ENCODE peak calls at places on chromosomes 4 and X, in seven cellular contexts. One of them, this sample, is unnamed.

GRCh38 chr4:57945298-57945697 is 835.1 kb upstream of the IGFBP7 start:
- DNase-seq in mucosa of descending colon: no peak
- DNase-seq in H9: no peak
- DNase-seq in globus pallidus: no peak
- DNase-seq in foreskin fibroblast: no peak
- DNase-seq in aorta: no peak
- DNase-seq in cardiac muscle cell: no peak
- DNase-seq in this sample: no peak

GRCh38 chr4:77146426-77147399 is 10.3 kb upstream of the CCNG2 start:
- DNase-seq in mucosa of descending colon: no peak
- DNase-seq in H9: no peak
- DNase-seq in globus pallidus: no peak
- DNase-seq in foreskin fibroblast: no peak
- DNase-seq in aorta: no peak
- DNase-seq in cardiac muscle cell: no peak
- DNase-seq in this sample: no peak

GRCh38 chr4:2059034-2059725 is at the start of gene NAT8L:
- DNase-seq in mucosa of descending colon: no peak
- DNase-seq in H9: peak; percentile 52
- DNase-seq in globus pallidus: peak; percentile 81
- DNase-seq in foreskin fibroblast: no peak
- DNase-seq in aorta: no peak
- DNase-seq in cardiac muscle cell: peak; percentile 27
- DNase-seq in this sample: no peak

GRCh38 chr4:31104033-31104432 is 383.9 kb downstream of the PCDH7 start:
- DNase-seq in mucosa of descending colon: no peak
- DNase-seq in H9: no peak
- DNase-seq in globus pallidus: no peak
- DNase-seq in foreskin fibroblast: no peak
- DNase-seq in aorta: no peak
- DNase-seq in cardiac muscle cell: no peak
- DNase-seq in this sample: no peak

GRCh38 chrX:125998432-125998831 is 167.7 kb downstream of the DCAF12L2 start:
- DNase-seq in mucosa of descending colon: no peak
- DNase-seq in H9: no peak
- DNase-seq in globus pallidus: peak; percentile 11
- DNase-seq in foreskin fibroblast: no peak
- DNase-seq in aorta: no peak
- DNase-seq in cardiac muscle cell: no peak
- DNase-seq in this sample: no peak

GRCh38 chr4:186628058-186628711 is 72.8 kb upstream of the MTNR1A start:
- DNase-seq in mucosa of descending colon: no peak
- DNase-seq in H9: no peak
- DNase-seq in globus pallidus: no peak
- DNase-seq in foreskin fibroblast: no peak
- DNase-seq in aorta: no peak
- DNase-seq in cardiac muscle cell: no peak
- DNase-seq in this sample: no peak

GRCh38 chr4:47386592-47387235 is 76.8 kb downstream of the COMMD8 start:
- DNase-seq in mucosa of descending colon: no peak
- DNase-seq in H9: no peak
- DNase-seq in globus pallidus: no peak
- DNase-seq in foreskin fibroblast: no peak
- DNase-seq in aorta: no peak
- DNase-seq in cardiac muscle cell: no peak
- DNase-seq in this sample: no peak

GRCh38 chr4:90979551-90979950 is 852.4 kb downstream of the CCSER1 start:
- DNase-seq in mucosa of descending colon: no peak
- DNase-seq in H9: no peak
- DNase-seq in globus pallidus: no peak
- DNase-seq in foreskin fibroblast: no peak
- DNase-seq in aorta: no peak
- DNase-seq in cardiac muscle cell: no peak
- DNase-seq in this sample: no peak

GRCh38 chrX:153957224-153957623 is 12.8 kb upstream of the RENBP start:
- DNase-seq in mucosa of descending colon: no peak
- DNase-seq in H9: no peak
- DNase-seq in globus pallidus: no peak
- DNase-seq in foreskin fibroblast: no peak
- DNase-seq in aorta: no peak
- DNase-seq in cardiac muscle cell: no peak
- DNase-seq in this sample: no peak

GRCh38 chrX:66176134-66176533 is 12.1 kb downstream of the HEPH start:
- DNase-seq in mucosa of descending colon: no peak
- DNase-seq in H9: no peak
- DNase-seq in globus pallidus: no peak
- DNase-seq in foreskin fibroblast: no peak
- DNase-seq in aorta: no peak
- DNase-seq in cardiac muscle cell: no peak
- DNase-seq in this sample: no peak

GRCh38 chr4:183329244-183329643 is 7.0 kb upstream of the CLDN24 start:
- DNase-seq in mucosa of descending colon: no peak
- DNase-seq in H9: no peak
- DNase-seq in globus pallidus: no peak
- DNase-seq in foreskin fibroblast: no peak
- DNase-seq in aorta: no peak
- DNase-seq in cardiac muscle cell: no peak
- DNase-seq in this sample: no peak

GRCh38 chrX:8868906-8869305 is 67.7 kb upstream of the FAM9A start:
- DNase-seq in mucosa of descending colon: no peak
- DNase-seq in H9: no peak
- DNase-seq in globus pallidus: no peak
- DNase-seq in foreskin fibroblast: no peak
- DNase-seq in aorta: no peak
- DNase-seq in cardiac muscle cell: peak; percentile 50
- DNase-seq in this sample: no peak

GRCh38 chr4:3838437-3839380 is 72.5 kb downstream of the ADRA2C start:
- DNase-seq in mucosa of descending colon: no peak
- DNase-seq in H9: no peak
- DNase-seq in globus pallidus: no peak
- DNase-seq in foreskin fibroblast: no peak
- DNase-seq in aorta: no peak
- DNase-seq in cardiac muscle cell: no peak
- DNase-seq in this sample: no peak

GRCh38 chr4:142565771-142566170 is 280.3 kb downstream of the INPP4B start:
- DNase-seq in mucosa of descending colon: no peak
- DNase-seq in H9: no peak
- DNase-seq in globus pallidus: no peak
- DNase-seq in foreskin fibroblast: no peak
- DNase-seq in aorta: no peak
- DNase-seq in cardiac muscle cell: no peak
- DNase-seq in this sample: no peak

GRCh38 chrX:829145-829544 is 198.6 kb downstream of the SHOX start:
- DNase-seq in mucosa of descending colon: no peak
- DNase-seq in H9: no peak
- DNase-seq in globus pallidus: no peak
- DNase-seq in foreskin fibroblast: no peak
- DNase-seq in aorta: no peak
- DNase-seq in cardiac muscle cell: no peak
- DNase-seq in this sample: no peak

GRCh38 chr4:141180991-141181760 is 39.5 kb upstream of the ZNF330 start:
- DNase-seq in mucosa of descending colon: no peak
- DNase-seq in H9: no peak
- DNase-seq in globus pallidus: no peak
- DNase-seq in foreskin fibroblast: no peak
- DNase-seq in aorta: no peak
- DNase-seq in cardiac muscle cell: no peak
- DNase-seq in this sample: no peak

GRCh38 chrX:147848543-147849448 is 62.9 kb upstream of the FMR1 start:
- DNase-seq in mucosa of descending colon: no peak
- DNase-seq in H9: no peak
- DNase-seq in globus pallidus: no peak
- DNase-seq in foreskin fibroblast: no peak
- DNase-seq in aorta: no peak
- DNase-seq in cardiac muscle cell: no peak
- DNase-seq in this sample: no peak

GRCh38 chrX:129738466-129739308 is at the start of gene XPNPEP2:
- DNase-seq in mucosa of descending colon: peak; percentile 40
- DNase-seq in H9: no peak
- DNase-seq in globus pallidus: no peak
- DNase-seq in foreskin fibroblast: peak; percentile 42
- DNase-seq in aorta: no peak
- DNase-seq in cardiac muscle cell: peak; percentile 87
- DNase-seq in this sample: peak; percentile 69

GRCh38 chr4:169723207-169723606 is 34.5 kb downstream of the HPF1 start:
- DNase-seq in mucosa of descending colon: no peak
- DNase-seq in H9: no peak
- DNase-seq in globus pallidus: peak; percentile 20
- DNase-seq in foreskin fibroblast: no peak
- DNase-seq in aorta: no peak
- DNase-seq in cardiac muscle cell: peak; percentile 27
- DNase-seq in this sample: no peak

GRCh38 chr4:184748251-184748652 is 14.4 kb upstream of the CENPU start:
- DNase-seq in mucosa of descending colon: peak; percentile 66
- DNase-seq in H9: no peak
- DNase-seq in globus pallidus: no peak
- DNase-seq in foreskin fibroblast: no peak
- DNase-seq in aorta: no peak
- DNase-seq in cardiac muscle cell: no peak
- DNase-seq in this sample: no peak

GRCh38 chr4:6894528-6895498 is 14.8 kb upstream of the TBC1D14 start:
- DNase-seq in mucosa of descending colon: no peak
- DNase-seq in H9: no peak
- DNase-seq in globus pallidus: no peak
- DNase-seq in foreskin fibroblast: no peak
- DNase-seq in aorta: no peak
- DNase-seq in cardiac muscle cell: no peak
- DNase-seq in this sample: peak; percentile 46

GRCh38 chr4:112234952-112235609 is 3.5 kb downstream of the AP1AR start:
- DNase-seq in mucosa of descending colon: no peak
- DNase-seq in H9: peak; percentile 42
- DNase-seq in globus pallidus: peak; percentile 75
- DNase-seq in foreskin fibroblast: peak; percentile 80
- DNase-seq in aorta: no peak
- DNase-seq in cardiac muscle cell: peak; percentile 89
- DNase-seq in this sample: peak; percentile 74

GRCh38 chr4:45663495-45664148 is 460.2 kb downstream of the GABRG1 start:
- DNase-seq in mucosa of descending colon: no peak
- DNase-seq in H9: no peak
- DNase-seq in globus pallidus: no peak
- DNase-seq in foreskin fibroblast: no peak
- DNase-seq in aorta: no peak
- DNase-seq in cardiac muscle cell: no peak
- DNase-seq in this sample: no peak